ENCODE peak calls at places on chromosome 13, in seven cellular contexts. One of them, this sample, is unnamed. For H3K36me3, the result is how much of the 10 kb centered on the place peaks cover.

GRCh38 chr13:50094615-50095293 is 79.5 kb downstream of the KCNRG start:
- DNase-seq in tibial nerve: no peak
- DNase-seq in heart right ventricle: no peak
- DNase-seq in esophagus muscularis mucosa: no peak
- DNase-seq in uterus: no peak
- DNase-seq in IMR-90: peak
- DNase-seq in psoas muscle: no peak
- DNase-seq in this sample: no peak

GRCh38 chr13:61255035-61255796 is 160.4 kb downstream of the PCDH20 start:
- DNase-seq in esophagus muscularis mucosa: no peak
- DNase-seq in heart right ventricle: no peak
- DNase-seq in uterus: no peak
- DNase-seq in IMR-90: no peak
- DNase-seq in psoas muscle: no peak
- DNase-seq in tibial nerve: no peak
- DNase-seq in this sample: no peak

GRCh38 chr13:22793598-22794134 is 387.1 kb upstream of the SGCG start:
- DNase-seq in uterus: no peak
- DNase-seq in tibial nerve: no peak
- DNase-seq in psoas muscle: no peak
- DNase-seq in IMR-90: no peak
- DNase-seq in heart right ventricle: no peak
- DNase-seq in esophagus muscularis mucosa: no peak
- DNase-seq in this sample: peak

GRCh38 chr13:47087841-47088240 is 191.0 kb upstream of the HTR2A start:
- DNase-seq in esophagus muscularis mucosa: no peak
- DNase-seq in heart right ventricle: no peak
- DNase-seq in psoas muscle: no peak
- DNase-seq in tibial nerve: no peak
- DNase-seq in uterus: no peak
- DNase-seq in IMR-90: peak
- DNase-seq in this sample: peak

GRCh38 chr13:27281420-27281819 is 10.8 kb downstream of the RASL11A start:
- DNase-seq in psoas muscle: no peak
- DNase-seq in esophagus muscularis mucosa: no peak
- DNase-seq in IMR-90: no peak
- DNase-seq in tibial nerve: no peak
- DNase-seq in heart right ventricle: no peak
- DNase-seq in uterus: no peak
- DNase-seq in this sample: no peak

GRCh38 chr13:35838356-35838755 is 292.8 kb downstream of the DCLK1 start:
- DNase-seq in psoas muscle: no peak
- DNase-seq in tibial nerve: no peak
- DNase-seq in esophagus muscularis mucosa: no peak
- DNase-seq in uterus: no peak
- DNase-seq in heart right ventricle: no peak
- DNase-seq in IMR-90: peak
- DNase-seq in this sample: peak

GRCh38 chr13:95641291-95641811 is 3.2 kb downstream of the DZIP1 start:
- DNase-seq in esophagus muscularis mucosa: peak
- DNase-seq in uterus: peak
- DNase-seq in heart right ventricle: no peak
- DNase-seq in tibial nerve: no peak
- DNase-seq in psoas muscle: peak
- DNase-seq in IMR-90: peak
- DNase-seq in this sample: no peak

GRCh38 chr13:60043262-60043661 is 120.5 kb downstream of the DIAPH3 start:
- DNase-seq in heart right ventricle: no peak
- DNase-seq in tibial nerve: no peak
- DNase-seq in esophagus muscularis mucosa: no peak
- DNase-seq in uterus: no peak
- DNase-seq in IMR-90: peak
- DNase-seq in psoas muscle: no peak
- DNase-seq in this sample: no peak

GRCh38 chr13:61960981-61961380 is 545.3 kb upstream of the PCDH20 start:
- DNase-seq in heart right ventricle: no peak
- DNase-seq in esophagus muscularis mucosa: no peak
- DNase-seq in tibial nerve: no peak
- DNase-seq in psoas muscle: no peak
- DNase-seq in uterus: no peak
- DNase-seq in IMR-90: no peak
- DNase-seq in this sample: no peak

GRCh38 chr13:51714663-51715168 is 89.2 kb downstream of the DHRS12 start:
- DNase-seq in heart right ventricle: no peak
- DNase-seq in esophagus muscularis mucosa: peak
- DNase-seq in tibial nerve: no peak
- DNase-seq in IMR-90: peak
- DNase-seq in uterus: no peak
- DNase-seq in psoas muscle: no peak
- DNase-seq in this sample: peak

GRCh38 chr13:87614276-87614675 is 56.9 kb upstream of the SLITRK5 start:
- DNase-seq in esophagus muscularis mucosa: no peak
- DNase-seq in heart right ventricle: no peak
- DNase-seq in IMR-90: no peak
- DNase-seq in uterus: no peak
- DNase-seq in tibial nerve: no peak
- DNase-seq in psoas muscle: no peak
- DNase-seq in this sample: no peak

GRCh38 chr13:39777527-39778061 is 122.1 kb downstream of the COG6 start:
- DNase-seq in IMR-90: peak
- DNase-seq in uterus: no peak
- DNase-seq in heart right ventricle: no peak
- DNase-seq in psoas muscle: no peak
- DNase-seq in tibial nerve: no peak
- DNase-seq in esophagus muscularis mucosa: no peak
- DNase-seq in this sample: peak

GRCh38 chr13:106989866-106990265 is 421.9 kb upstream of the ARGLU1 start:
- DNase-seq in esophagus muscularis mucosa: no peak
- DNase-seq in psoas muscle: no peak
- DNase-seq in uterus: no peak
- DNase-seq in IMR-90: no peak
- DNase-seq in heart right ventricle: no peak
- DNase-seq in tibial nerve: no peak
- DNase-seq in this sample: no peak

GRCh38 chr13:110015253-110015652 is 228.9 kb upstream of the IRS2 start:
- DNase-seq in tibial nerve: no peak
- DNase-seq in esophagus muscularis mucosa: no peak
- DNase-seq in uterus: no peak
- DNase-seq in heart right ventricle: no peak
- DNase-seq in psoas muscle: no peak
- DNase-seq in IMR-90: peak
- DNase-seq in this sample: no peak

GRCh38 chr13:106888148-106888547 is 320.2 kb upstream of the ARGLU1 start:
- DNase-seq in IMR-90: no peak
- DNase-seq in esophagus muscularis mucosa: no peak
- DNase-seq in uterus: no peak
- DNase-seq in tibial nerve: no peak
- DNase-seq in psoas muscle: no peak
- DNase-seq in heart right ventricle: no peak
- DNase-seq in this sample: no peak

GRCh38 chr13:33366469-33367062 is 81.0 kb upstream of the STARD13 start:
- DNase-seq in psoas muscle: no peak
- DNase-seq in IMR-90: no peak
- DNase-seq in esophagus muscularis mucosa: no peak
- DNase-seq in heart right ventricle: no peak
- DNase-seq in uterus: no peak
- DNase-seq in tibial nerve: no peak
- DNase-seq in this sample: no peak

GRCh38 chr13:103299079-103299478 is 232.9 kb upstream of the SLC10A2 start:
- DNase-seq in tibial nerve: no peak
- DNase-seq in IMR-90: no peak
- DNase-seq in heart right ventricle: no peak
- DNase-seq in psoas muscle: no peak
- DNase-seq in esophagus muscularis mucosa: no peak
- DNase-seq in uterus: no peak
- DNase-seq in this sample: no peak

GRCh38 chr13:76638882-76639281 is 247.3 kb downstream of the KCTD12 start:
- DNase-seq in esophagus muscularis mucosa: no peak
- DNase-seq in IMR-90: peak
- DNase-seq in psoas muscle: no peak
- DNase-seq in uterus: no peak
- DNase-seq in tibial nerve: no peak
- DNase-seq in heart right ventricle: no peak
- DNase-seq in this sample: peak

GRCh38 chr13:71877280-71877653 is 10.3 kb upstream of the DACH1 start:
- DNase-seq in esophagus muscularis mucosa: no peak
- DNase-seq in uterus: no peak
- DNase-seq in IMR-90: no peak
- DNase-seq in tibial nerve: no peak
- DNase-seq in psoas muscle: no peak
- DNase-seq in heart right ventricle: no peak
- DNase-seq in this sample: no peak

GRCh38 chr13:51538626-51539179 is 45.6 kb upstream of the WDFY2 start:
- DNase-seq in heart right ventricle: no peak
- DNase-seq in uterus: no peak
- DNase-seq in IMR-90: no peak
- DNase-seq in psoas muscle: no peak
- DNase-seq in esophagus muscularis mucosa: no peak
- DNase-seq in tibial nerve: no peak
- DNase-seq in this sample: no peak

GRCh38 chr13:33347866-33348265 is 62.3 kb upstream of the STARD13 start:
- DNase-seq in IMR-90: no peak
- DNase-seq in heart right ventricle: no peak
- DNase-seq in psoas muscle: no peak
- DNase-seq in tibial nerve: no peak
- DNase-seq in esophagus muscularis mucosa: no peak
- DNase-seq in uterus: no peak
- DNase-seq in this sample: no peak

GRCh38 chr13:99065250-99066015 is 87.6 kb upstream of the DOCK9 start:
- DNase-seq in psoas muscle: no peak
- DNase-seq in IMR-90: no peak
- DNase-seq in uterus: no peak
- DNase-seq in heart right ventricle: no peak
- DNase-seq in tibial nerve: no peak
- DNase-seq in esophagus muscularis mucosa: no peak
- DNase-seq in this sample: no peak
- H3K27ac ChIP-seq in psoas muscle: no peak
- H3K27ac ChIP-seq in IMR-90: no peak
- H3K27ac ChIP-seq in uterus: no peak
- H3K27ac ChIP-seq in heart right ventricle: no peak
- H3K27ac ChIP-seq in tibial nerve: no peak
- H3K27ac ChIP-seq in esophagus muscularis mucosa: peak
- H3K27ac ChIP-seq in this sample: no peak

GRCh38 chr13:114021464-114022308 is 47.8 kb upstream of the C13orf46 start:
- DNase-seq in uterus: no peak
- DNase-seq in psoas muscle: no peak
- DNase-seq in IMR-90: no peak
- DNase-seq in esophagus muscularis mucosa: no peak
- DNase-seq in heart right ventricle: no peak
- DNase-seq in tibial nerve: no peak
- DNase-seq in this sample: no peak
- H3K36me3 ChIP-seq in uterus: under half
- H3K36me3 ChIP-seq in psoas muscle: under half
- H3K36me3 ChIP-seq in IMR-90: half or more
- H3K36me3 ChIP-seq in esophagus muscularis mucosa: half or more
- H3K36me3 ChIP-seq in heart right ventricle: under half
- H3K36me3 ChIP-seq in tibial nerve: half or more
- H3K36me3 ChIP-seq in this sample: half or more

GRCh38 chr13:86446311-86446710 is 647.1 kb upstream of the SLITRK6 start:
- DNase-seq in heart right ventricle: no peak
- DNase-seq in IMR-90: peak
- DNase-seq in psoas muscle: no peak
- DNase-seq in uterus: no peak
- DNase-seq in tibial nerve: no peak
- DNase-seq in esophagus muscularis mucosa: no peak
- DNase-seq in this sample: peak

GRCh38 chr13:86445584-86446140 is 646.4 kb upstream of the SLITRK6 start:
- DNase-seq in tibial nerve: no peak
- DNase-seq in esophagus muscularis mucosa: no peak
- DNase-seq in psoas muscle: no peak
- DNase-seq in IMR-90: no peak
- DNase-seq in heart right ventricle: no peak
- DNase-seq in uterus: no peak
- DNase-seq in this sample: no peak

DNA sequence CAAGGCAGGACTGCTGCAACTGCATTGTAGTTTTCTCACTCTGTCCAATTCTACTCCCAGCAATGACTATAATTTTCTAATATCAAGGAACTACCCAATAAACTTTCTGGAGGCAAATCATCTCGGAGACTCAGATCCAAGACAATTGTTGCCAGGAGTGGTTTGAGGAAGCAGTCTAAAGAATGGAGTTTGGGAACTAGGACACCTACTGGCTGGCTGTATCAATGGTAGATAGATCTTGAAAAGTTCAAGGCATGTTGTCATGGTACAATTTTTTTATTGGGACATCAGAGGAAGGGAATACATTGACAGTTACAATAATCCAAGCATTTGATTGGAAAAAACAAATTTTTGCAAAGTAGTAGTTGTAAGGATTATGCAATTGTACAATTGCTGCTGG is 648.3 kb upstream of the SLITRK6 start:
- DNase-seq in uterus: no peak
- DNase-seq in esophagus muscularis mucosa: no peak
- DNase-seq in tibial nerve: no peak
- DNase-seq in psoas muscle: no peak
- DNase-seq in heart right ventricle: no peak
- DNase-seq in IMR-90: no peak
- DNase-seq in this sample: no peak
- TF ChIP-seq CTCF in uterus: no peak
- TF ChIP-seq CTCF in esophagus muscularis mucosa: no peak
- TF ChIP-seq CTCF in tibial nerve: no peak
- TF ChIP-seq CTCF in psoas muscle: no peak
- TF ChIP-seq CTCF in heart right ventricle: no peak
- TF ChIP-seq CTCF in IMR-90: no peak
- TF ChIP-seq CTCF in this sample: no peak

GRCh38 chr13:114038900-114039299 is 65.0 kb upstream of the C13orf46 start:
- DNase-seq in IMR-90: no peak
- DNase-seq in esophagus muscularis mucosa: no peak
- DNase-seq in tibial nerve: no peak
- DNase-seq in psoas muscle: no peak
- DNase-seq in uterus: no peak
- DNase-seq in heart right ventricle: no peak
- DNase-seq in this sample: no peak

GRCh38 chr13:114038211-114038613 is 64.3 kb upstream of the C13orf46 start:
- DNase-seq in uterus: no peak
- DNase-seq in psoas muscle: no peak
- DNase-seq in esophagus muscularis mucosa: no peak
- DNase-seq in IMR-90: no peak
- DNase-seq in heart right ventricle: peak
- DNase-seq in tibial nerve: no peak
- DNase-seq in this sample: no peak

GRCh38 chr13:114035583-114036501 is 62.0 kb upstream of the C13orf46 start:
- DNase-seq in IMR-90: peak
- DNase-seq in esophagus muscularis mucosa: no peak
- DNase-seq in heart right ventricle: no peak
- DNase-seq in tibial nerve: peak
- DNase-seq in psoas muscle: peak
- DNase-seq in uterus: peak
- DNase-seq in this sample: peak

GRCh38 chr13:114039471-114040141 is 65.7 kb upstream of the C13orf46 start:
- DNase-seq in psoas muscle: no peak
- DNase-seq in uterus: no peak
- DNase-seq in IMR-90: no peak
- DNase-seq in esophagus muscularis mucosa: no peak
- DNase-seq in heart right ventricle: no peak
- DNase-seq in tibial nerve: no peak
- DNase-seq in this sample: no peak

DNA sequence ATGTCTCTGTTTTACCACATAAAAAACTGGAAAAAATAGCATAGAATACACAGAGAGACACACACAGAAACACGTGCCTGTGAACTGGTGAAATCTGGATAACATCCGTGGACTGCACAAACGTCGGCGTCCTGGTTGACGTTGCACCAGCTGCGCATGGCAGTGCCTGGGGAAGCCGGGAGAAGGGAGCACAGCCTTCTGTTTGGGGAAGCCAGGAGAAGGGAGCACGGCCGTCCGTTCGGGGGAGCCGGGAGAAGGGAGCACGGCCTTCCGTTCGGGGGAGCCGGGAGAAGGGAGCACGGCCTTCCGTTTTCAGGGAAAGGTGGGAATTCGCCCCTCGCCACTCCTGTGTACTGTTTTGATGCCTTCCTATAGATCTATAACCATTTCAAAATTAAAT is 63.8 kb upstream of the C13orf46 start:
- DNase-seq in esophagus muscularis mucosa: no peak
- DNase-seq in uterus: no peak
- DNase-seq in tibial nerve: no peak
- DNase-seq in heart right ventricle: no peak
- DNase-seq in psoas muscle: no peak
- DNase-seq in IMR-90: no peak
- DNase-seq in this sample: no peak
- H3K27ac ChIP-seq in esophagus muscularis mucosa: no peak
- H3K27ac ChIP-seq in uterus: no peak
- H3K27ac ChIP-seq in tibial nerve: peak
- H3K27ac ChIP-seq in heart right ventricle: no peak
- H3K27ac ChIP-seq in psoas muscle: no peak
- H3K27ac ChIP-seq in IMR-90: no peak
- H3K27ac ChIP-seq in this sample: no peak